ENCODE peak calls at places on chromosomes 13 and 19, in nine cellular contexts. U is nephron progenitor cell; N is AG04449; Z is psoas muscle; R is Calu3; Y is CD8-positive, alpha-beta T cell; D is HFF-Myc; P is activated B cell treated with CpG ODN at 0.5 μM for 24 hours; C is adrenal gland. S is an unnamed sample.

GRCh38 chr13:34155931-34156607 is 338.1 kb downstream of the RFC3 start:
- DNase-seq in P (no peak), U (no peak), Z (no peak), D (peak), R (no peak), Y (no peak), C (peak), N (no peak), S (no peak)

GRCh38 chr19:45100797-45101196 is 7.8 kb downstream of the PPP1R37 start:
- DNase-seq in Y (no peak), C (no peak), P (no peak), U (peak), R (peak), Z (no peak), D (no peak), N (no peak), S (no peak)

GRCh38 chr19:4362871-4363545 is 19.6 kb downstream of the MPND start:
- DNase-seq in Z (no peak), Y (no peak), U (no peak), C (peak), P (no peak), R (peak), D (no peak), N (no peak), S (no peak)

GRCh38 chr19:2455481-2456300 is 1.1 kb downstream of the LMNB2 start:
- DNase-seq in C (peak), D (no peak), Y (peak), N (no peak), Z (peak), U (peak), R (no peak), P (peak), S (peak)

GRCh38 chr19:47056416-47056815 is 8.0 kb upstream of the TMEM160 start:
- DNase-seq in Z (no peak), N (no peak), P (no peak), D (no peak), Y (no peak), U (no peak), R (no peak), C (no peak), S (no peak)

GRCh38 chr13:105806335-105806920 is 729.0 kb downstream of the EFNB2 start:
- DNase-seq in U (no peak), C (no peak), Z (no peak), P (no peak), D (no peak), N (no peak), Y (no peak), R (no peak), S (no peak)

GRCh38 chr13:62920181-62920580 is 1504.5 kb upstream of the PCDH20 start:
- DNase-seq in C (no peak), Z (no peak), U (no peak), R (no peak), P (no peak), Y (no peak), D (no peak), N (no peak), S (no peak)

GRCh38 chr13:98853791-98854191 is 101.3 kb upstream of the SLC15A1 start:
- DNase-seq in Y (no peak), Z (no peak), P (no peak), U (no peak), C (no peak), N (peak), D (no peak), R (no peak), S (no peak)

GRCh38 chr13:60155978-60156377 is 7.8 kb downstream of the DIAPH3 start:
- DNase-seq in Z (no peak), Y (no peak), D (no peak), U (no peak), N (no peak), C (no peak), R (no peak), P (no peak), S (no peak)

GRCh38 chr13:26855071-26855470 is 94.5 kb upstream of the GPR12 start:
- DNase-seq in N (no peak), U (no peak), C (no peak), P (no peak), Y (no peak), D (no peak), Z (no peak), R (no peak), S (no peak)

GRCh38 chr13:26964278-26965057 is 203.9 kb upstream of the GPR12 start:
- DNase-seq in C (no peak), D (no peak), Z (no peak), P (no peak), N (no peak), U (no peak), R (peak), Y (no peak), S (no peak)

GRCh38 chr19:12272980-12273901 is 21.4 kb downstream of the ZNF44 start:
- DNase-seq in Z (no peak), D (no peak), N (no peak), P (no peak), U (no peak), R (no peak), C (no peak), Y (no peak), S (no peak)

GRCh38 chr13:109401891-109402290 is 384.5 kb downstream of the IRS2 start:
- DNase-seq in C (no peak), U (no peak), Y (no peak), R (no peak), D (no peak), Z (no peak), P (no peak), N (no peak), S (no peak)

GRCh38 chr13:87538366-87539052 is 132.7 kb upstream of the SLITRK5 start:
- DNase-seq in Y (no peak), P (no peak), U (no peak), C (no peak), R (no peak), Z (no peak), D (no peak), N (no peak), S (no peak)

GRCh38 chr19:29836409-29836825 is 24.6 kb downstream of the CCNE1 start:
- DNase-seq in R (no peak), Z (no peak), P (no peak), U (no peak), D (no peak), Y (no peak), N (no peak), C (no peak), S (no peak)

GRCh38 chr13:49240017-49240416 is 7.7 kb upstream of the CDADC1 start:
- DNase-seq in C (peak), P (no peak), N (no peak), U (no peak), Y (peak), D (no peak), Z (no peak), R (peak), S (no peak)

GRCh38 chr19:47309038-47309437 is 623 bp upstream of the C5AR1 start:
- DNase-seq in N (no peak), Y (no peak), D (no peak), Z (no peak), C (no peak), U (no peak), P (no peak), R (no peak), S (no peak)

GRCh38 chr13:49756263-49756662 is 36.2 kb downstream of the KPNA3 start:
- DNase-seq in D (no peak), Y (no peak), Z (no peak), N (no peak), R (no peak), U (no peak), P (no peak), C (no peak), S (no peak)

GRCh38 chr13:33345842-33346241 is 60.3 kb upstream of the STARD13 start:
- DNase-seq in D (no peak), R (no peak), C (no peak), N (no peak), P (no peak), Z (no peak), Y (no peak), U (no peak), S (no peak)

GRCh38 chr19:3966051-3967017 is 4.6 kb downstream of the DAPK3 start:
- DNase-seq in D (no peak), N (no peak), Y (no peak), Z (peak), R (no peak), C (no peak), P (no peak), U (no peak), S (no peak)

GRCh38 chr13:36872621-36873020 is 47.4 kb downstream of the SMAD9 start:
- DNase-seq in R (no peak), U (peak), Y (no peak), P (no peak), C (no peak), N (no peak), D (no peak), Z (peak), S (no peak)

GRCh38 chr19:18065173-18065495 is 21.6 kb downstream of the IL12RB1 start:
- DNase-seq in U (no peak), C (no peak), R (no peak), P (no peak), D (no peak), N (no peak), Z (no peak), Y (no peak), S (no peak)
- TF ChIP-seq CTCF in U (no peak), C (no peak), R (no peak), P (no peak), D (no peak), N (no peak), Z (no peak), Y (no peak), S (no peak)

GRCh38 chr19:58007285-58007684 is 4.7 kb upstream of the ZNF606 start:
- DNase-seq in P (no peak), D (no peak), Z (no peak), U (no peak), Y (no peak), R (no peak), C (no peak), N (no peak), S (no peak)
- TF ChIP-seq CTCF in P (no peak), D (peak), Z (no peak), U (no peak), Y (no peak), R (no peak), C (no peak), N (no peak), S (no peak)

GRCh38 chr13:113863511-113864302 is at the start of gene GAS6:
- DNase-seq in N (no peak), C (no peak), D (no peak), P (no peak), Z (peak), R (no peak), Y (no peak), U (peak), S (peak)
- TF ChIP-seq CTCF in N (peak), C (no peak), D (no peak), P (no peak), Z (peak), R (no peak), Y (no peak), U (no peak), S (peak)

DNA sequence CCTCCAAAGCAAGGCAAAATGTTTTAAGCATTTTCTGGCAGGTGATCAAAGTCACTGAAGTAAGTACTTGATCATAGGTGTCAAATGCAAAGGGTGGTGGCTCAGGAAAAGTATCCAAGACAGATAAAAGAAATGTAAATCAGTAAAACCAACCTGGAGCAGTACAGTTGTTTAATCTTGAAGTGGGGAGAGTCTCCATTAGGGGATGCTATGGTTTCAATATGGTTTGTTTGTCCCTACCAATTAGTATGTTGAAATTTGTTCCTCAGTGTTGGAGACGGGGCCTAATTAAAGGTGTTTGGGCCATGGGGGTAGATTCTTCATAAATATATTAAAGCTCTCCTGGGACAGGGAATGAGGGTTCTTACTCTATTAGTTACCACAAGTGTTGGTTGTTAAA is 1781.7 kb upstream of the PRR20A start:
- DNase-seq in Y (no peak), P (no peak), R (no peak), N (no peak), U (no peak), Z (no peak), C (no peak), D (no peak), S (no peak)
- TF ChIP-seq CTCF in Y (no peak), P (no peak), R (no peak), N (no peak), U (no peak), Z (no peak), C (no peak), D (no peak), S (no peak)

GRCh38 chr13:39768962-39769361 is 113.5 kb downstream of the COG6 start:
- DNase-seq in P (no peak), R (no peak), C (no peak), D (no peak), U (no peak), Y (no peak), Z (no peak), N (no peak), S (no peak)

GRCh38 chr13:39766464-39767167 is 111.2 kb downstream of the COG6 start:
- DNase-seq in R (no peak), Y (no peak), N (no peak), U (no peak), Z (no peak), P (no peak), D (no peak), C (no peak), S (no peak)

GRCh38 chr13:39770514-39770913 is 115.1 kb downstream of the COG6 start:
- DNase-seq in P (no peak), D (no peak), U (no peak), Y (no peak), C (no peak), R (no peak), Z (no peak), N (no peak), S (no peak)

GRCh38 chr13:39767791-39768564 is 112.5 kb downstream of the COG6 start:
- DNase-seq in R (no peak), P (no peak), U (no peak), D (no peak), N (no peak), C (no peak), Y (no peak), Z (no peak), S (no peak)

GRCh38 chr13:39765801-39766463 is 110.5 kb downstream of the COG6 start:
- DNase-seq in N (no peak), C (no peak), Z (peak), D (no peak), P (no peak), R (peak), Y (no peak), U (peak), S (no peak)
- TF ChIP-seq CTCF in N (peak), C (peak), Z (peak), D (peak), P (no peak), R (no peak), Y (no peak), U (no peak), S (peak)

DNA sequence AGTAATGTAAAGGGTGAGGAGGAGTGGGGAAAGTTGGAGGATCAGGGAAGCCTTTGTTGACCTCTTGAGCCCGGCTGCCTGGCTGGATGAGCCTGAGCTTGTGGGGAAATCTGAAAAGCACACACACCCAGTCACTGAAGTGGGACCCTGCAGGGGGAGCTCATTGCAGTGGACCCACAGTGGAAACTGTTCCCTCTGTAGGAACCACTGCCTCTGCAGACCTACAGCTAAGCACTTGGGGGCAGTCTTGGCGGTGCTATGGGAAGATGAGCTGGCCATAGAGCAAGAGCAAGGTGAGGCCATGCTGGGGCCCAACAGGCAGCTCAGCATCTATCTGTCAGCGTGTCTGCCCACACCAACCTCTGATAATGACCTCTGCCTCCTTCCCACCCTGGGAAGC is 294.8 kb downstream of the TSHZ3 start:
- DNase-seq in R (no peak), U (peak), D (peak), Z (no peak), C (peak), Y (peak), P (no peak), N (peak), S (no peak)
- TF ChIP-seq CTCF in R (no peak), U (peak), D (peak), Z (peak), C (peak), Y (peak), P (no peak), N (peak), S (peak)